ENCODE peak calls at places on chromosomes 6 and 20, in five cellular contexts. One of them, this sample, is unnamed.

GRCh38 chr6:104095661-104096416 is 763.9 kb downstream of the HACE1 start:
- DNase-seq in CD8-positive, alpha-beta memory T cell: no peak
- DNase-seq in head of caudate nucleus: no peak
- DNase-seq in progenitor cell of endocrine pancreas: no peak
- DNase-seq in T-helper 9 cell: no peak
- DNase-seq in this sample: no peak

GRCh38 chr6:44266347-44266746 is 996 bp upstream of the NFKBIE start:
- DNase-seq in CD8-positive, alpha-beta memory T cell: no peak
- DNase-seq in head of caudate nucleus: no peak
- DNase-seq in T-helper 9 cell: no peak
- DNase-seq in progenitor cell of endocrine pancreas: no peak
- DNase-seq in this sample: no peak

GRCh38 chr20:51388756-51389542 is 153.6 kb downstream of the NFATC2 start:
- DNase-seq in T-helper 9 cell: no peak
- DNase-seq in CD8-positive, alpha-beta memory T cell: no peak
- DNase-seq in progenitor cell of endocrine pancreas: no peak
- DNase-seq in head of caudate nucleus: no peak
- DNase-seq in this sample: no peak

GRCh38 chr20:478010-478948 is 15.9 kb upstream of the TBC1D20 start:
- DNase-seq in progenitor cell of endocrine pancreas: no peak
- DNase-seq in head of caudate nucleus: no peak
- DNase-seq in CD8-positive, alpha-beta memory T cell: no peak
- DNase-seq in T-helper 9 cell: no peak
- DNase-seq in this sample: no peak

GRCh38 chr6:155313602-155314091 is 637 bp downstream of the TFB1M start:
- DNase-seq in progenitor cell of endocrine pancreas: no peak
- DNase-seq in head of caudate nucleus: no peak
- DNase-seq in T-helper 9 cell: no peak
- DNase-seq in CD8-positive, alpha-beta memory T cell: no peak
- DNase-seq in this sample: no peak

GRCh38 chr6:16105056-16105455 is 23.8 kb upstream of the MYLIP start:
- DNase-seq in head of caudate nucleus: no peak
- DNase-seq in CD8-positive, alpha-beta memory T cell: no peak
- DNase-seq in progenitor cell of endocrine pancreas: no peak
- DNase-seq in T-helper 9 cell: no peak
- DNase-seq in this sample: no peak

GRCh38 chr6:125674230-125674629 is 75.2 kb upstream of the HEY2 start:
- DNase-seq in CD8-positive, alpha-beta memory T cell: no peak
- DNase-seq in progenitor cell of endocrine pancreas: no peak
- DNase-seq in T-helper 9 cell: no peak
- DNase-seq in head of caudate nucleus: no peak
- DNase-seq in this sample: no peak

GRCh38 chr20:54219751-54220426 is 12.0 kb downstream of the PFDN4 start:
- DNase-seq in head of caudate nucleus: no peak
- DNase-seq in T-helper 9 cell: no peak
- DNase-seq in progenitor cell of endocrine pancreas: no peak
- DNase-seq in CD8-positive, alpha-beta memory T cell: no peak
- DNase-seq in this sample: no peak

GRCh38 chr6:168105813-168106660 is 27.0 kb upstream of the FRMD1 start:
- DNase-seq in progenitor cell of endocrine pancreas: no peak
- DNase-seq in CD8-positive, alpha-beta memory T cell: no peak
- DNase-seq in T-helper 9 cell: no peak
- DNase-seq in head of caudate nucleus: no peak
- DNase-seq in this sample: no peak

GRCh38 chr20:8853805-8854338 is 215.0 kb upstream of the PLCB4 start:
- DNase-seq in T-helper 9 cell: no peak
- DNase-seq in head of caudate nucleus: no peak
- DNase-seq in CD8-positive, alpha-beta memory T cell: no peak
- DNase-seq in progenitor cell of endocrine pancreas: no peak
- DNase-seq in this sample: no peak

GRCh38 chr6:108832738-108833137 is 15.5 kb upstream of the ARMC2 start:
- DNase-seq in T-helper 9 cell: no peak
- DNase-seq in head of caudate nucleus: no peak
- DNase-seq in CD8-positive, alpha-beta memory T cell: no peak
- DNase-seq in progenitor cell of endocrine pancreas: no peak
- DNase-seq in this sample: no peak

GRCh38 chr20:61731363-61732181 is 334.1 kb downstream of the TAF4 start:
- DNase-seq in progenitor cell of endocrine pancreas: no peak
- DNase-seq in T-helper 9 cell: no peak
- DNase-seq in head of caudate nucleus: no peak
- DNase-seq in CD8-positive, alpha-beta memory T cell: no peak
- DNase-seq in this sample: no peak

GRCh38 chr6:85483041-85483700 is 33.3 kb downstream of the NT5E start:
- DNase-seq in head of caudate nucleus: peak; percentile 80
- DNase-seq in CD8-positive, alpha-beta memory T cell: peak; percentile 68
- DNase-seq in progenitor cell of endocrine pancreas: peak; percentile 74
- DNase-seq in T-helper 9 cell: peak; percentile 68
- DNase-seq in this sample: peak; percentile 84

GRCh38 chr20:4869290-4870193 is 131.8 kb downstream of the SLC23A2 start:
- DNase-seq in T-helper 9 cell: no peak
- DNase-seq in head of caudate nucleus: no peak
- DNase-seq in CD8-positive, alpha-beta memory T cell: no peak
- DNase-seq in progenitor cell of endocrine pancreas: no peak
- DNase-seq in this sample: peak; percentile 42

GRCh38 chr20:51902933-51903332 is 100.6 kb upstream of the SALL4 start:
- DNase-seq in head of caudate nucleus: no peak
- DNase-seq in T-helper 9 cell: no peak
- DNase-seq in CD8-positive, alpha-beta memory T cell: no peak
- DNase-seq in progenitor cell of endocrine pancreas: no peak
- DNase-seq in this sample: no peak

GRCh38 chr20:25573288-25574251 is 11.8 kb downstream of the NINL start:
- DNase-seq in progenitor cell of endocrine pancreas: no peak
- DNase-seq in CD8-positive, alpha-beta memory T cell: no peak
- DNase-seq in T-helper 9 cell: no peak
- DNase-seq in head of caudate nucleus: no peak
- DNase-seq in this sample: no peak

GRCh38 chr20:41078329-41078728 is 49.7 kb downstream of the TOP1 start:
- DNase-seq in T-helper 9 cell: no peak
- DNase-seq in CD8-positive, alpha-beta memory T cell: no peak
- DNase-seq in progenitor cell of endocrine pancreas: no peak
- DNase-seq in head of caudate nucleus: no peak
- DNase-seq in this sample: no peak

GRCh38 chr6:169969372-169970099 is 218.1 kb downstream of the ERMARD start:
- DNase-seq in T-helper 9 cell: no peak
- DNase-seq in CD8-positive, alpha-beta memory T cell: no peak
- DNase-seq in progenitor cell of endocrine pancreas: no peak
- DNase-seq in head of caudate nucleus: peak; percentile 27
- DNase-seq in this sample: no peak

GRCh38 chr20:2349801-2350200 is 30.9 kb upstream of the TGM6 start:
- DNase-seq in CD8-positive, alpha-beta memory T cell: no peak
- DNase-seq in progenitor cell of endocrine pancreas: no peak
- DNase-seq in head of caudate nucleus: no peak
- DNase-seq in T-helper 9 cell: no peak
- DNase-seq in this sample: no peak

GRCh38 chr6:134805163-134805562 is 144.7 kb downstream of the ALDH8A1 start:
- DNase-seq in CD8-positive, alpha-beta memory T cell: no peak
- DNase-seq in progenitor cell of endocrine pancreas: no peak
- DNase-seq in T-helper 9 cell: no peak
- DNase-seq in head of caudate nucleus: no peak
- DNase-seq in this sample: no peak

GRCh38 chr6:41581381-41581991 is 35.3 kb downstream of the FOXP4 start:
- DNase-seq in head of caudate nucleus: no peak
- DNase-seq in CD8-positive, alpha-beta memory T cell: no peak
- DNase-seq in progenitor cell of endocrine pancreas: no peak
- DNase-seq in T-helper 9 cell: no peak
- DNase-seq in this sample: no peak

GRCh38 chr6:109260701-109261100 is 121.6 kb downstream of the CD164 start:
- DNase-seq in head of caudate nucleus: no peak
- DNase-seq in progenitor cell of endocrine pancreas: no peak
- DNase-seq in CD8-positive, alpha-beta memory T cell: no peak
- DNase-seq in T-helper 9 cell: no peak
- DNase-seq in this sample: no peak

GRCh38 chr20:17558154-17558940 is 11.5 kb upstream of the DSTN start:
- DNase-seq in head of caudate nucleus: no peak
- DNase-seq in T-helper 9 cell: no peak
- DNase-seq in CD8-positive, alpha-beta memory T cell: no peak
- DNase-seq in progenitor cell of endocrine pancreas: no peak
- DNase-seq in this sample: no peak

GRCh38 chr6:39416728-39417127 is 94.2 kb upstream of the KCNK16 start:
- DNase-seq in head of caudate nucleus: no peak
- DNase-seq in CD8-positive, alpha-beta memory T cell: no peak
- DNase-seq in T-helper 9 cell: no peak
- DNase-seq in progenitor cell of endocrine pancreas: no peak
- DNase-seq in this sample: no peak

GRCh38 chr20:33237989-33238388 is 2.2 kb downstream of the BPIFA1 start:
- DNase-seq in progenitor cell of endocrine pancreas: no peak
- DNase-seq in head of caudate nucleus: no peak
- DNase-seq in CD8-positive, alpha-beta memory T cell: no peak
- DNase-seq in T-helper 9 cell: no peak
- DNase-seq in this sample: no peak

GRCh38 chr6:37632291-37632690 is 65.4 kb downstream of the MDGA1 start:
- DNase-seq in T-helper 9 cell: no peak
- DNase-seq in head of caudate nucleus: no peak
- DNase-seq in CD8-positive, alpha-beta memory T cell: no peak
- DNase-seq in progenitor cell of endocrine pancreas: no peak
- DNase-seq in this sample: no peak

GRCh38 chr6:154257074-154257473 is 99.5 kb downstream of the IPCEF1 start:
- DNase-seq in head of caudate nucleus: no peak
- DNase-seq in T-helper 9 cell: no peak
- DNase-seq in progenitor cell of endocrine pancreas: no peak
- DNase-seq in CD8-positive, alpha-beta memory T cell: no peak
- DNase-seq in this sample: no peak

GRCh38 chr6:163958646-163959045 is 544.1 kb downstream of the QKI start:
- DNase-seq in head of caudate nucleus: no peak
- DNase-seq in T-helper 9 cell: no peak
- DNase-seq in progenitor cell of endocrine pancreas: no peak
- DNase-seq in CD8-positive, alpha-beta memory T cell: no peak
- DNase-seq in this sample: no peak

GRCh38 chr20:36017034-36017951 is 48.9 kb downstream of the CNBD2 start:
- DNase-seq in progenitor cell of endocrine pancreas: no peak
- DNase-seq in head of caudate nucleus: peak; percentile 52
- DNase-seq in CD8-positive, alpha-beta memory T cell: no peak
- DNase-seq in T-helper 9 cell: no peak
- DNase-seq in this sample: no peak

GRCh38 chr6:98844244-98845161 is 10.1 kb downstream of the POU3F2 start:
- DNase-seq in CD8-positive, alpha-beta memory T cell: no peak
- DNase-seq in T-helper 9 cell: no peak
- DNase-seq in head of caudate nucleus: peak; percentile 41
- DNase-seq in progenitor cell of endocrine pancreas: no peak
- DNase-seq in this sample: no peak

GRCh38 chr6:108581237-108581931 is 20.7 kb downstream of the FOXO3 start:
- DNase-seq in CD8-positive, alpha-beta memory T cell: no peak
- DNase-seq in progenitor cell of endocrine pancreas: no peak
- DNase-seq in head of caudate nucleus: no peak
- DNase-seq in T-helper 9 cell: no peak
- DNase-seq in this sample: no peak

GRCh38 chr20:39944861-39945260 is 744.2 kb downstream of the MAFB start:
- DNase-seq in CD8-positive, alpha-beta memory T cell: no peak
- DNase-seq in head of caudate nucleus: no peak
- DNase-seq in progenitor cell of endocrine pancreas: no peak
- DNase-seq in T-helper 9 cell: no peak
- DNase-seq in this sample: no peak

GRCh38 chr6:45599053-45599452 is 221.3 kb upstream of the SUPT3H start:
- DNase-seq in T-helper 9 cell: no peak
- DNase-seq in progenitor cell of endocrine pancreas: no peak
- DNase-seq in head of caudate nucleus: no peak
- DNase-seq in CD8-positive, alpha-beta memory T cell: no peak
- DNase-seq in this sample: no peak

GRCh38 chr6:49713346-49713745 is at the start of gene CRISP2:
- DNase-seq in CD8-positive, alpha-beta memory T cell: no peak
- DNase-seq in T-helper 9 cell: no peak
- DNase-seq in head of caudate nucleus: no peak
- DNase-seq in progenitor cell of endocrine pancreas: no peak
- DNase-seq in this sample: no peak

GRCh38 chr6:31706599-31706998 is at the start of gene LY6G6F:
- DNase-seq in progenitor cell of endocrine pancreas: no peak
- DNase-seq in T-helper 9 cell: no peak
- DNase-seq in CD8-positive, alpha-beta memory T cell: no peak
- DNase-seq in head of caudate nucleus: no peak
- DNase-seq in this sample: no peak

GRCh38 chr6:169641461-169642085 is 60.3 kb downstream of the WDR27 start:
- DNase-seq in progenitor cell of endocrine pancreas: no peak
- DNase-seq in head of caudate nucleus: no peak
- DNase-seq in T-helper 9 cell: no peak
- DNase-seq in CD8-positive, alpha-beta memory T cell: no peak
- DNase-seq in this sample: no peak

GRCh38 chr6:32664827-32665362 is 1.6 kb downstream of the HLA-DQB1 start:
- DNase-seq in CD8-positive, alpha-beta memory T cell: no peak
- DNase-seq in T-helper 9 cell: peak; percentile 26
- DNase-seq in progenitor cell of endocrine pancreas: no peak
- DNase-seq in head of caudate nucleus: no peak
- DNase-seq in this sample: peak; percentile 29

GRCh38 chr6:165508321-165508889 is 154.6 kb downstream of the PDE10A start:
- DNase-seq in head of caudate nucleus: no peak
- DNase-seq in progenitor cell of endocrine pancreas: no peak
- DNase-seq in CD8-positive, alpha-beta memory T cell: no peak
- DNase-seq in T-helper 9 cell: no peak
- DNase-seq in this sample: no peak

GRCh38 chr6:125314019-125314581 is 12.3 kb upstream of the HDDC2 start:
- DNase-seq in T-helper 9 cell: peak; percentile 10
- DNase-seq in CD8-positive, alpha-beta memory T cell: no peak
- DNase-seq in progenitor cell of endocrine pancreas: peak; percentile 22
- DNase-seq in head of caudate nucleus: peak; percentile 59
- DNase-seq in this sample: no peak

This sample was measured in naive thymus-derived CD4-positive, alpha-beta T cell.